ENCODE peak calls at places on chromosomes 13 and 19, in seven cellular contexts. D is heart left ventricle, I is upper lobe of right lung, W is stomach, B is heart right ventricle, H is right cardiac atrium, V is IMR-90. X is an unnamed sample.
A peak's percentile ranks its signal among the peaks of the same experiment; 100 is the strongest.

GRCh38 chr19:30920238-30920637 is 429.0 kb downstream of the TSHZ3 start:
- DNase-seq in W (no peak), B (no peak), I (no peak), V (no peak), H (no peak), D (no peak), X (no peak)

GRCh38 chr19:23415561-23416191 is 20.4 kb upstream of the ZNF91 start:
- DNase-seq in W (no peak), B (peak; percentile 31), D (peak; percentile 51), V (no peak), H (peak; percentile 63), I (peak; percentile 69), X (no peak)

GRCh38 chr19:18392417-18392816 is 5.0 kb downstream of the LRRC25 start:
- DNase-seq in B (no peak), V (no peak), W (peak; percentile 86), D (peak; percentile 64), I (peak; percentile 80), H (peak; percentile 75), X (peak; percentile 82)

GRCh38 chr19:2266183-2266993 is 10.2 kb upstream of the JSRP1 start:
- DNase-seq in H (peak; percentile 95), I (peak; percentile 95), V (peak; percentile 75), W (peak; percentile 93), D (peak; percentile 94), B (peak; percentile 86), X (peak; percentile 94)

GRCh38 chr19:53898680-53899341 is 10.3 kb upstream of the CACNG7 start:
- DNase-seq in V (no peak), W (no peak), H (no peak), B (no peak), I (no peak), D (no peak), X (no peak)

GRCh38 chr19:1220452-1221037 is 15.0 kb downstream of the STK11 start:
- DNase-seq in H (peak; percentile 58), W (no peak), I (no peak), V (no peak), B (no peak), D (no peak), X (no peak)

GRCh38 chr19:51450730-51451307 is 7.4 kb downstream of the SIGLEC8 start:
- DNase-seq in I (no peak), B (no peak), D (no peak), H (no peak), V (no peak), W (peak; percentile 17), X (no peak)

GRCh38 chr19:3785464-3785937 is 680 bp downstream of the MATK start:
- DNase-seq in D (no peak), V (no peak), H (no peak), W (no peak), B (no peak), I (no peak), X (no peak)

GRCh38 chr19:31233288-31233687 is 115.9 kb downstream of the TSHZ3 start:
- DNase-seq in B (no peak), V (no peak), I (no peak), W (no peak), H (no peak), D (no peak), X (no peak)

GRCh38 chr19:29660835-29661234 is 4.4 kb upstream of the PLEKHF1 start:
- DNase-seq in B (no peak), D (no peak), I (peak; percentile 27), V (no peak), W (no peak), H (no peak), X (no peak)

GRCh38 chr13:28161370-28161769 is 23.0 kb downstream of the PAN3 start:
- DNase-seq in D (no peak), I (no peak), V (peak; percentile 36), W (no peak), B (no peak), H (no peak), X (no peak)

GRCh38 chr19:51544038-51544437 is 12.6 kb upstream of the SIGLEC6 start:
- DNase-seq in H (no peak), D (no peak), B (no peak), I (no peak), V (no peak), W (no peak), X (no peak)

GRCh38 chr19:35518313-35518712 is 4.9 kb upstream of the DMKN start:
- DNase-seq in I (no peak), H (peak; percentile 6), D (no peak), V (peak; percentile 98), B (no peak), W (no peak), X (no peak)

GRCh38 chr19:38319421-38320258 is at the start of gene KCNK6:
- DNase-seq in D (peak; percentile 63), H (peak; percentile 80), V (no peak), W (peak; percentile 70), B (peak; percentile 58), I (peak; percentile 81), X (peak; percentile 73)

GRCh38 chr19:10237702-10238101 is 6.6 kb upstream of the S1PR2 start:
- DNase-seq in B (no peak), V (no peak), D (no peak), H (no peak), I (no peak), W (no peak), X (no peak)

GRCh38 chr13:23752111-23753001 is 136.8 kb downstream of the MIPEP start:
- DNase-seq in D (no peak), V (peak; percentile 56), W (no peak), I (no peak), B (no peak), H (no peak), X (no peak)

GRCh38 chr13:77509221-77509620 is 26.3 kb upstream of the SCEL start:
- DNase-seq in D (no peak), W (no peak), I (no peak), H (no peak), B (no peak), V (peak; percentile 8), X (no peak)

GRCh38 chr19:1450735-1451669 is 1.1 kb downstream of the APC2 start:
- DNase-seq in W (no peak), H (no peak), I (no peak), B (no peak), D (no peak), V (no peak), X (no peak)

GRCh38 chr13:84413016-84413415 is 530.7 kb upstream of the SLITRK1 start:
- DNase-seq in V (no peak), B (no peak), W (no peak), I (no peak), H (no peak), D (no peak), X (no peak)

GRCh38 chr13:79723462-79724116 is 242.6 kb downstream of the NDFIP2 start:
- DNase-seq in W (no peak), H (peak; percentile 56), V (no peak), B (no peak), I (no peak), D (peak; percentile 37), X (no peak)

GRCh38 chr19:51345076-51345620 is 3.2 kb upstream of the VSIG10L start:
- DNase-seq in H (no peak), B (no peak), W (no peak), V (no peak), I (no peak), D (no peak), X (no peak)

GRCh38 chr19:46970815-46971214 is 48.8 kb upstream of the NPAS1 start:
- DNase-seq in V (peak; percentile 73), I (no peak), B (peak; percentile 57), W (no peak), D (peak; percentile 84), H (peak; percentile 84), X (no peak)

GRCh38 chr13:114062754-114063153 is 69.7 kb downstream of the RASA3 start:
- DNase-seq in B (no peak), W (no peak), V (no peak), D (no peak), H (peak; percentile 65), I (no peak), X (no peak)
- H3K4me3 ChIP-seq in B (no peak overlapping the region), W (no peak overlapping the region), V (no peak overlapping the region), D (no peak overlapping the region), H (no peak overlapping the region), I (no peak overlapping the region), X (no peak overlapping the region)

GRCh38 chr13:113813749-113814434 is 50.0 kb downstream of the GAS6 start:
- DNase-seq in I (no peak), H (peak; percentile 46), B (no peak), D (no peak), W (no peak), V (no peak), X (no peak)
- H3K27ac ChIP-seq in I (peak overlapping the region; percentile 68), H (no peak overlapping the region), B (no peak overlapping the region), D (no peak overlapping the region), W (no peak overlapping the region), V (no peak overlapping the region), X (peak overlapping the region; percentile 54)

DNA sequence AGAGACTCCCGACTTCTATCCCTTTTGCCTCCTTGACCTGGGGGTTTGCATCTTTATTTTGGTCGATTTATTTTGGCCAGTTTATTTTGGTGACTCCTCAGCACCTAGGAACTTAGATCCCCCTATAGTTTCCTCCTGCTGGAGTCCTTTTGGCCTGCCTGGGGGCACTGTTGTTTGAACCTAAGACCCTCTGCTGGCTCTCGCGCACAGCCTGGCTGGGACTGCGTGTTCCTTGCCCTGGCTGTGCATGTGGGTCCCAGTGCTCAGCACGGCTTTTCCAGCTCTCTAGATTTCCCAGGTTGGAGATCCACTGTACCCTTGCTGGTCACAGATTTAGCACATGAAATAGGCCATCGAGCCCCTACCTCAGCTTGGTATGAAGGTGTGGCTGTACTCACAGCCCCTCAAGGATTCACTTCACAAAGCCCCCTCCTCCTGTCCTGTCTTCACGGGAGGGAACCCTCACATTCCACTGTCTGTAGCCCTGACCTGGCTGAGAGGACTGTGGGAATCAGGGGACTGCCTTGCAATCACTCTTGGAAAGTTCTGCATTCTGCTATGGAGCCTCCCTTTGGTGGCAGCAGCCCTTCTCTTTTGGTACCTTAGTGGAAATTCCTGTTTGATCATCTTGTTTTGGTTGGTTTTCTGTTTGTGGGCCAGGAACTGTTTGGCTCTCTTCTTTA is 8.3 kb downstream of the UBAC2 start:
- DNase-seq in V (no peak), I (no peak), W (no peak), B (no peak), H (no peak), D (no peak), X (no peak)
- H3K4me1 ChIP-seq in V (peaks cover 2% of the 10 kb centered on the region), I (no peaks in the 10 kb centered on the region), W (peaks cover 14% of the 10 kb centered on the region), B (peaks cover 14% of the 10 kb centered on the region), H (peaks cover 7% of the 10 kb centered on the region), D (peaks cover 19% of the 10 kb centered on the region), X (peaks cover 7% of the 10 kb centered on the region)

DNA sequence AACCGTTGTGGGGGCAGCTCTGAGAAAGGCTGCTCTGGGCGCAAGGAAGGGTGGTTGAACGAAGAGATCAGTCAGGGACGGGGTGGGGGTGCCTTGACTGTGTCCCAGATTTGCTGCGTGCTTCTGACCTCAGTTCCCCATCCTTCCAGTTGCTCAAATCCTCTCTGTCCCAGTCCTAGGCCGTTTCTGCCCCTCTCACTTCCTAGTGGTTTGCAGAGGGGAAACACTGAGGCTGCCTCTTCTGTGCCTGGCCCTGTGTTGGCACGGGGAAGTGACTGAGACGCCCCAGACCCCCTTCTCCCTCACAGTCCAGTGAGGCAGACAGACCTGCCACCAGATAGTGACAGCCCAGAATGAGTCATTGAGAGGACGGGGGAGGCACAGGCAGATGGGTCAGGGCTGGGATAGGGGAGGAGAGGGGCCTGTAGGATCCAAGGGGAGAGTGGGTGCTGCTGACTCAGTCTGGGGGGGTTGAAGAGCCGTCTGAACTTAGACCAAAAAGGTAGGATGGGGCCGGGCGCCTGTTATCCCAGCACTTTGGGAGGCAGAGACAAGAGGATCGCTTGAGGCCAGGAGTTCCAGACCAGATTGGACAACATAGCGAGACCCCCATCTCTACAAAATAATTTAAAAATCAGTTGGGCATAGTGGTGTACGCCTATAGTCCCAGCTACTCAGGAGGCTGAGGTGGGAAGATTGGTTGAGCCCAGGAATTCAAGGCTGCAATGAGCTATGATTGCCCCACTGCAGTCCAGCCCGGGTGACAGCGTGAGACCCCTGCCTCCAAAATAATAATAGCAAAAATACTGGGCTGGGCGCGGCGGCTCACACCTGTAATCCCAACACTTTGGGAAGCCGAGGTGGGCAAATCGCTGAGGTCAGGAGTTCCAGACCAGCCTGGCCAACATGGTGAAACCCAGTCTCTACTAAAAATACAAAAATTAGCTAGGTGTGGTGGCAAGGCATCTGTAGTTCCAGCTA is 26.4 kb downstream of the NUMBL start:
- DNase-seq in D (no peak), B (no peak), I (no peak), V (peak; percentile 50), H (no peak), W (no peak), X (no peak)
- H3K4me3 ChIP-seq in D (peak overlapping the region; percentile 67), B (peak overlapping the region; percentile 68), I (peak overlapping the region; percentile 71), V (peak overlapping the region; percentile 57), H (peak overlapping the region; percentile 20), W (peak overlapping the region; percentile 75), X (peak overlapping the region; percentile 76)

X was measured in lower lobe of right lung.